ENCODE peak calls at places on chromosomes 6 and 20, in six cellular contexts. E, P, Y, D, H and N are unnamed samples.

GRCh38 chr6:156585859-156586258 is 191.3 kb upstream of the ARID1B start:
- DNase-seq in E (no peak), P (no peak), Y (no peak), D (no peak), H (no peak), N (no peak)

GRCh38 chr6:161128680-161129196 is 137.2 kb downstream of the MAP3K4 start:
- DNase-seq in E (no peak), P (no peak), Y (no peak), D (no peak), H (no peak), N (peak; percentile 21)

GRCh38 chr20:38828514-38829295 is 23.2 kb downstream of the PPP1R16B start:
- DNase-seq in E (no peak), P (no peak), Y (no peak), D (no peak), H (no peak), N (no peak)

GRCh38 chr6:21115111-21115510 is 478.4 kb upstream of the SOX4 start:
- DNase-seq in E (no peak), P (peak; percentile 18), Y (peak; percentile 57), D (no peak), H (no peak), N (no peak)

GRCh38 chr6:133549252-133549925 is 308.2 kb downstream of the EYA4 start:
- DNase-seq in E (no peak), P (no peak), Y (no peak), D (no peak), H (no peak), N (no peak)

GRCh38 chr6:82013561-82014275 is 233.8 kb downstream of the IBTK start:
- DNase-seq in E (no peak), P (peak; percentile 34), Y (no peak), D (no peak), H (no peak), N (no peak)

GRCh38 chr6:36777806-36778205 is 61.4 kb downstream of the CPNE5 start:
- DNase-seq in E (no peak), P (no peak), Y (no peak), D (no peak), H (no peak), N (no peak)

GRCh38 chr6:41092421-41093140 is 19.8 kb downstream of the NFYA start:
- DNase-seq in E (no peak), P (peak; percentile 41), Y (peak; percentile 36), D (peak; percentile 23), H (no peak), N (no peak)

GRCh38 chr20:56460459-56460858 is 8.0 kb upstream of the RTF2 start:
- DNase-seq in E (no peak), P (no peak), Y (no peak), D (no peak), H (no peak), N (no peak)

GRCh38 chr6:158208226-158208807 is 40.2 kb downstream of the GTF2H5 start:
- DNase-seq in E (no peak), P (no peak), Y (no peak), D (no peak), H (no peak), N (no peak)

GRCh38 chr20:5309971-5310370 is 6.8 kb downstream of the PROKR2 start:
- DNase-seq in E (no peak), P (no peak), Y (no peak), D (no peak), H (no peak), N (no peak)

GRCh38 chr20:16106191-16106849 is 466.9 kb downstream of the KIF16B start:
- DNase-seq in E (no peak), P (peak; percentile 27), Y (no peak), D (no peak), H (no peak), N (no peak)

GRCh38 chr6:155974359-155974758 is 518.7 kb upstream of the NOX3 start:
- DNase-seq in E (no peak), P (no peak), Y (no peak), D (no peak), H (no peak), N (no peak)

GRCh38 chr6:46949662-46950280 is 28.0 kb upstream of the ADGRF5 start:
- DNase-seq in E (no peak), P (no peak), Y (no peak), D (no peak), H (no peak), N (no peak)

GRCh38 chr20:51272392-51272791 is 249.5 kb upstream of the KCNG1 start:
- DNase-seq in E (no peak), P (no peak), Y (no peak), D (no peak), H (no peak), N (no peak)

GRCh38 chr6:4776493-4776966 is 326 bp downstream of the CDYL start:
- DNase-seq in E (no peak), P (peak; percentile 22), Y (peak; percentile 89), D (peak; percentile 90), H (no peak), N (no peak)

GRCh38 chr6:25280617-25280990 is 1.4 kb downstream of the CARMIL1 start:
- DNase-seq in E (no peak), P (peak; percentile 45), Y (no peak), D (no peak), H (no peak), N (no peak)

GRCh38 chr6:159966981-159967380 is 1.9 kb upstream of the IGF2R start:
- DNase-seq in E (no peak), P (no peak), Y (no peak), D (no peak), H (no peak), N (no peak)

GRCh38 chr20:37375227-37375626 is 29.3 kb downstream of the SRC start:
- DNase-seq in E (no peak), P (no peak), Y (no peak), D (no peak), H (peak; percentile 69), N (no peak)

GRCh38 chr6:89414215-89414614 is 2.1 kb upstream of the RRAGD start:
- DNase-seq in E (no peak), P (peak; percentile 79), Y (no peak), D (no peak), H (no peak), N (no peak)

GRCh38 chr20:46959081-46959692 is 64.5 kb downstream of the EYA2 start:
- DNase-seq in E (no peak), P (peak; percentile 59), Y (no peak), D (no peak), H (no peak), N (peak; percentile 22)

GRCh38 chr6:63437058-63437457 is 117.3 kb upstream of the LGSN start:
- DNase-seq in E (no peak), P (no peak), Y (no peak), D (no peak), H (no peak), N (no peak)

GRCh38 chr6:20542927-20543602 is 8.8 kb downstream of the CDKAL1 start:
- DNase-seq in E (no peak), P (peak; percentile 76), Y (no peak), D (no peak), H (peak; percentile 85), N (no peak)

GRCh38 chr20:63167918-63168520 is 47.9 kb downstream of the YTHDF1 start:
- DNase-seq in E (no peak), P (no peak), Y (no peak), D (no peak), H (no peak), N (no peak)

GRCh38 chr6:15213838-15214398 is 32.0 kb upstream of the JARID2 start:
- DNase-seq in E (no peak), P (peak; percentile 47), Y (no peak), D (no peak), H (no peak), N (no peak)

GRCh38 chr6:144745434-144745833 is 460.3 kb downstream of the UTRN start:
- DNase-seq in E (no peak), P (no peak), Y (no peak), D (no peak), H (no peak), N (no peak)

GRCh38 chr6:117986401-117986800 is 79.3 kb downstream of the SLC35F1 start:
- DNase-seq in E (no peak), P (no peak), Y (no peak), D (no peak), H (no peak), N (no peak)

GRCh38 chr6:117992856-117993255 is 85.8 kb downstream of the SLC35F1 start:
- DNase-seq in E (no peak), P (no peak), Y (no peak), D (no peak), H (no peak), N (no peak)

DNA sequence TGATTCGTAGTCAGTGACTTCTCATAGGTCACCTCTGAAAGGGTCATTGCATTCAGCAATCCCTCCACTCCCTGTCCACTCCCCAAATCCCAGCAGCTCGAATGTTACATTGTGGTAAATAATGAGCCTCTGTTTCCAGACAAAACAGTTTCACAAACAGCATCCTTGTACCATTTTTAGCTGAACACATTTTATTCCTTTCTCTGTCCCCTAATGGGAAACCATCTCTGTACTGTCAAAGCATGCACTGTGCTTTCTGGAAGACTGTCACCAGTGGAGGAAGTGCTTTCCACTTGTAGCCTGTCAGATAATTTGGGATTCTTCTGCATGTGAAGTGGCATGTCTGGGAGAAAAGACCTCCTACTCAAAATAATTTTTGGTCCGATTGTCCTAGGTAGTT is 82.0 kb downstream of the SLC35F1 start:
- DNase-seq in E (no peak), P (no peak), Y (no peak), D (no peak), H (no peak), N (no peak)
- TF ChIP-seq YY1 in E (no peak), P (no peak), Y (no peak), D (no peak), H (no peak), N (no peak)

DNA sequence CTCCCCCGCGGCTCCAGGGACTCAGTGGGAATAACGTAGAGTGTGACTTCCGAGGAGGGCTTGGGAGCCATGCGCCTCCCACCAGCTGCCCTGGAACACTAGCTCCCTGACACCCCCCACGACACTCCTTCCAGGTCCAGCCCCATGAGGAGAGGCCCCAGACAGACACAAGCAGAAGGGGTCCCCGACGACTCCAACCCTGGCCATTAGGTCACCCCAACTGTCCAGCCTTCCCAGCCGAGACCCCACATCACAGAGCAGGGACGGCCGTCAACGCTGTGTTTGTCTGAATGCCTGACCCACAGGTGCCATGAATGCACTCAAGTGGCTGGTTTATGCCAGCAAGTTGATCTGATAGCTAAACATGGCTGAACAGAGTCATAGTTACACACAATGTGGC is 57.9 kb downstream of the GINS1 start:
- DNase-seq in E (no peak), P (no peak), Y (no peak), D (no peak), H (no peak), N (no peak)
- TF ChIP-seq MAX in E (no peak), P (no peak), Y (no peak), D (no peak), H (no peak), N (no peak)

GRCh38 chr6:167058261-167058660 is 59.1 kb downstream of the CEP43 start:
- DNase-seq in E (no peak), P (no peak), Y (no peak), D (no peak), H (no peak), N (no peak)

GRCh38 chr6:167054987-167055386 is 55.8 kb downstream of the CEP43 start:
- DNase-seq in E (no peak), P (no peak), Y (no peak), D (no peak), H (no peak), N (no peak)

GRCh38 chr6:167050903-167051302 is 51.7 kb downstream of the CEP43 start:
- DNase-seq in E (no peak), P (no peak), Y (no peak), D (no peak), H (no peak), N (no peak)

GRCh38 chr6:167056370-167056769 is 57.2 kb downstream of the CEP43 start:
- DNase-seq in E (no peak), P (no peak), Y (no peak), D (no peak), H (peak; percentile 76), N (no peak)
- TF ChIP-seq YY1 in E (no peak), P (no peak), Y (no peak), D (no peak), H (no peak), N (no peak)

GRCh38 chr6:111011360-111012142 is 29.7 kb downstream of the RPF2 start:
- DNase-seq in E (no peak), P (peak; percentile 32), Y (peak; percentile 64), D (no peak), H (peak; percentile 15), N (peak; percentile 19)
- TF ChIP-seq MAX in E (no peak), P (no peak), Y (no peak), D (no peak), H (no peak), N (no peak)